ENCODE peak calls at places on chromosomes 11 and 22, in eight cellular contexts. I, G, Z, X, M, E, B and J are unnamed samples. For H3K36me3, the result is how much of the 10 kb centered on the place peaks cover.

GRCh38 chr11:12958984-12959383 is 50.1 kb upstream of the RASSF10 start:
- DNase-seq in I (no peak), G (no peak), Z (no peak), X (no peak), M (no peak), E (no peak), B (no peak), J (no peak)

GRCh38 chr11:45885921-45886721 is 670 bp downstream of the MAPK8IP1 start:
- DNase-seq in I (no peak), G (no peak), Z (peak), X (no peak), M (no peak), E (no peak), B (no peak), J (no peak)

GRCh38 chr11:122155765-122156527 is 39.9 kb upstream of the BLID start:
- DNase-seq in I (no peak), G (peak), Z (no peak), X (no peak), M (no peak), E (no peak), B (no peak), J (no peak)

GRCh38 chr11:73752216-73752867 is 8.5 kb downstream of the RAB6A start:
- DNase-seq in I (no peak), G (peak), Z (no peak), X (no peak), M (no peak), E (no peak), B (no peak), J (no peak)

GRCh38 chr11:107744736-107745135 is 32.9 kb upstream of the SLN start:
- DNase-seq in I (no peak), G (no peak), Z (no peak), X (no peak), M (no peak), E (no peak), B (no peak), J (no peak)

GRCh38 chr11:80586464-80586863 is 1145.6 kb upstream of the TENM4 start:
- DNase-seq in I (no peak), G (no peak), Z (no peak), X (no peak), M (no peak), E (no peak), B (no peak), J (no peak)

GRCh38 chr11:21514298-21514697 is 678.6 kb upstream of the ANO5 start:
- DNase-seq in I (no peak), G (no peak), Z (peak), X (peak), M (no peak), E (no peak), B (no peak), J (peak)

GRCh38 chr22:36197601-36198146 is 3.9 kb downstream of the APOL4 start:
- DNase-seq in I (no peak), G (no peak), Z (peak), X (no peak), M (no peak), E (no peak), B (no peak), J (peak)

GRCh38 chr11:441418-442274 is at the start of gene ANO9:
- DNase-seq in I (no peak), G (no peak), Z (peak), X (no peak), M (peak), E (no peak), B (peak), J (peak)

GRCh38 chr11:120432056-120433018 is 79.2 kb upstream of the GRIK4 start:
- DNase-seq in I (no peak), G (peak), Z (no peak), X (no peak), M (no peak), E (peak), B (no peak), J (no peak)

GRCh38 chr22:17733484-17733883 is 40.8 kb downstream of the BID start:
- DNase-seq in I (no peak), G (no peak), Z (no peak), X (no peak), M (no peak), E (no peak), B (no peak), J (no peak)

GRCh38 chr22:21972293-21972779 is 10.3 kb downstream of the TOP3B start:
- DNase-seq in I (no peak), G (peak), Z (peak), X (peak), M (peak), E (no peak), B (peak), J (peak)

GRCh38 chr11:18804621-18805020 is 13.0 kb upstream of the PTPN5 start:
- DNase-seq in I (no peak), G (no peak), Z (no peak), X (no peak), M (no peak), E (no peak), B (no peak), J (no peak)

GRCh38 chr11:57303280-57303989 is 21.3 kb downstream of the TNKS1BP1 start:
- DNase-seq in I (no peak), G (no peak), Z (peak), X (no peak), M (no peak), E (no peak), B (no peak), J (no peak)

GRCh38 chr11:35608502-35608901 is 9.8 kb upstream of the FJX1 start:
- DNase-seq in I (no peak), G (no peak), Z (no peak), X (no peak), M (no peak), E (no peak), B (no peak), J (no peak)

GRCh38 chr22:49971232-49972162 is 10.9 kb downstream of the PIM3 start:
- DNase-seq in I (peak), G (peak), Z (peak), X (peak), M (no peak), E (peak), B (no peak), J (peak)

GRCh38 chr11:31817054-31817620 is 6.0 kb upstream of the PAX6 start:
- DNase-seq in I (no peak), G (no peak), Z (peak), X (no peak), M (no peak), E (no peak), B (no peak), J (no peak)

GRCh38 chr11:77407613-77408012 is 66.3 kb downstream of the PAK1 start:
- DNase-seq in I (no peak), G (peak), Z (peak), X (peak), M (no peak), E (peak), B (no peak), J (no peak)

GRCh38 chr22:29705651-29706050 is 14.2 kb upstream of the CABP7 start:
- DNase-seq in I (no peak), G (no peak), Z (peak), X (no peak), M (no peak), E (no peak), B (no peak), J (no peak)

DNA sequence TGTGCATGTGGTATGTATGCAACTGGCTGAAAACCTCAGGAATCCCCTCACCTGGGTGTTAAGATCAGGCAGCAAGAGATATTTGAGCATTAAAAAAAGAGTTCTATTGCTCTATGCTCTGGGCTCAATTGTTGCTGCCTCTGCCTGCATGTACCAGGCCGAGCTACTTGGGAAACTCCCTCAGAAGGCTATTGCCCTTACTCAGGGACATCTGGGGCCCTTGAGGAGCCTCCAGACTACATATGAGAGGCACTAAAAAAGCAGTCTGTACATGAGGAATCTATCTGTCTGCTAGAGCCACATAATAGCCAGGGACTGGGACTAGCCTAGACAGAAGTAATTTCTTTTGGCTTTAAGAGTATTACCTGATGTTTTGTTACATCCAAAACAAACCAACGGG is 120.1 kb downstream of the SWAP70 start:
- DNase-seq in I (no peak), G (no peak), Z (no peak), X (no peak), M (no peak), E (no peak), B (no peak), J (no peak)
- H3K36me3 ChIP-seq in I (half or more), G (under half), Z (half or more), X (under half), M (under half), E (half or more), B (under half), J (under half)

DNA sequence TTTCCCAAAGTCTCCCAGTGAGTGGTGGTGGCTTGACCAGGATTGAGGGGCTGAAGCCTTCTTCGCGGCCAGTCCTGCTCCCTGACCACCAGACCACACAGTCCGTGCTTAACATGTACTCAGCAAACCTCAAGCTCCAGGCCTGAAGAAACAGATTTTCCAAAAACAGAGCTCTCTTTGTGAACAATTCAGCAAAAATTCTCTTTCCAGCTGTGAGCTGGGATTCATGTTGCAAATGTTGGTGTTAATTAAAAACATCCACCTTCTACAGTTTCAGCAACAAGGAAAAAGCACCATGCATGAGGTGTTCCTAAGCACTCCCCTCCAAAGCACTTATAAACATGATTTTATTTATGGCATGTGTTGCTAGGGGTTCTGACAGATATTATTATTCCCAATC is 129.5 kb downstream of the ETS1 start:
- DNase-seq in I (no peak), G (no peak), Z (no peak), X (no peak), M (no peak), E (no peak), B (no peak), J (no peak)
- H3K36me3 ChIP-seq in I (under half), G (under half), Z (half or more), X (under half), M (half or more), E (half or more), B (half or more), J (under half)

GRCh38 chr11:70432065-70432464 is 33.7 kb downstream of the CTTN start:
- DNase-seq in I (no peak), G (no peak), Z (no peak), X (no peak), M (no peak), E (no peak), B (no peak), J (no peak)
- H3K36me3 ChIP-seq in I (half or more), G (half or more), Z (half or more), X (half or more), M (under half), E (half or more), B (under half), J (under half)

GRCh38 chr22:23292453-23293350 is 112.4 kb downstream of the BCR start:
- DNase-seq in I (no peak), G (no peak), Z (no peak), X (no peak), M (no peak), E (no peak), B (no peak), J (no peak)
- H3K36me3 ChIP-seq in I (half or more), G (under half), Z (half or more), X (under half), M (half or more), E (half or more), B (half or more), J (under half)

GRCh38 chr11:7655253-7656217 is 17.8 kb downstream of the CYB5R2 start:
- DNase-seq in I (no peak), G (no peak), Z (no peak), X (no peak), M (no peak), E (no peak), B (no peak), J (no peak)
- H3K36me3 ChIP-seq in I (under half), G (under half), Z (under half), X (under half), M (under half), E (under half), B (under half), J (under half)

GRCh38 chr22:37467556-37467955 is 18.6 kb downstream of the MFNG start:
- DNase-seq in I (no peak), G (no peak), Z (no peak), X (no peak), M (no peak), E (no peak), B (no peak), J (no peak)
- H3K36me3 ChIP-seq in I (under half), G (under half), Z (under half), X (under half), M (half or more), E (under half), B (half or more), J (under half)

DNA sequence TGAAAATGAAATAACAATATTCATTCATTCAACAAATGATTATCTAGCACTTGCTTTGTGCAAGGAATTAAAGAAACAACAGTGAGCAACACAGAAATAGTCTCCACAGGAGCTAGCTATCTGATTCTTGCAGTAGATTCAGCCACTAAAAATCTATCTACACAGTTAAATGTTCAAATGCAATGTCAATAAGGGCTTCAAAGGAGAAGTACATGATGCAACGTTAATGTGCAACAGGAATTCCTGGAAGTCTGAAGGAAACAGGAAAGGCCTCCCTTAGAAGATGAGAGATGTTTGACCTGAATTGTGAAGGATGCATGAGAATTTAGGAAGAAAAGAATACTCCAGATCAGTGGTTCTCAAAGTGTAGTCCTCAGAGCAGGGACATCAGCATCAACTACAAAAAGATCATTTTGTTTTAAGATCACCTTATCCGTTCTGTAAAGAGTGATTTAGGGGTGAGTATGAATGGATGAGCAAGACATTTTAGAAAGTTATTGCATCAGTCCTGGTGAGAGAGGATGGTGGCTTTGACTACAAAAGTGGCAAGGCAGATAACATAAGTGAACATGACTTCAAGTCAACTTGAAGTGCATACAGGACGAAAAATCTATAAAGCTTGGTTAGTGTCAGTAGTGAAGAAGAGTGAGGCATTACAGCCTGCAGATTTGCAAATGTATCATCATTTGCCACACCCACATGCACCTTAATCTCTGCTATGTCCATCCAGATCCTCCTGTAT is 96.0 kb downstream of the ETS1 start:
- DNase-seq in I (no peak), G (no peak), Z (no peak), X (no peak), M (no peak), E (no peak), B (no peak), J (no peak)
- H3K36me3 ChIP-seq in I (under half), G (under half), Z (under half), X (under half), M (half or more), E (under half), B (under half), J (under half)

DNA sequence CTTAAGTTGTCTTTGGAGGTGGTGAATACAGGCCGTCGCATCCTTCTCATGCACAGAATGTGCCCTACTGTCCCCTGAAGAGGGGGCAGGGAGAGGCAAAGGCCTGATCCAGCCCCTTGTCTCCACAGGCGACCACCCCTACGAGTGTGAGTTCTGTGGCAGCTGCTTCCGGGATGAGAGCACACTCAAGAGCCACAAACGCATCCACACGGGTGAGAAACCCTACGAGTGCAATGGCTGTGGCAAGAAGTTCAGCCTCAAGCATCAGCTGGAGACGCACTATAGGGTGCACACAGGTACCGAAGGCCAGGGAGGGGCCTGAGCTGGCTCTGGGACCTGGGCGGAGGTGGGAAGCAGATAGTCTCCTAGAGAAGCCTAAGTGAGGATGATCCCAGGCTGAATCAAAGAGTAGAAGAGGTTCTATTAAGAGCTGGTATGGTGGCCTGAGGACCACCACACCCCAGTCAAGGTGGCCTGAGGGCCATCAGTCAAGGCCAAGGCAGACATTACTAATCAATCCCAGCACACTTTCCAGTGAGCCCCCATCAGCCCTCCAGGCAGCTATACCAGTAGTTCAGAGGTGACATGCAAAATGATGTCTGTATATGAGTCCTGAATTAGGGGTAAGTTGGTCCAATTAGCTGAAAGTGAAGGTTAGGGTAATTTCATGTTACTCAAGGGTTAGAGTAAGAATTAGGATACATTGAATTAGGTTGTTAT is 49.0 kb upstream of the NNMT start:
- DNase-seq in I (no peak), G (no peak), Z (no peak), X (no peak), M (no peak), E (no peak), B (no peak), J (no peak)
- H3K36me3 ChIP-seq in I (half or more), G (under half), Z (under half), X (under half), M (under half), E (half or more), B (under half), J (under half)

DNA sequence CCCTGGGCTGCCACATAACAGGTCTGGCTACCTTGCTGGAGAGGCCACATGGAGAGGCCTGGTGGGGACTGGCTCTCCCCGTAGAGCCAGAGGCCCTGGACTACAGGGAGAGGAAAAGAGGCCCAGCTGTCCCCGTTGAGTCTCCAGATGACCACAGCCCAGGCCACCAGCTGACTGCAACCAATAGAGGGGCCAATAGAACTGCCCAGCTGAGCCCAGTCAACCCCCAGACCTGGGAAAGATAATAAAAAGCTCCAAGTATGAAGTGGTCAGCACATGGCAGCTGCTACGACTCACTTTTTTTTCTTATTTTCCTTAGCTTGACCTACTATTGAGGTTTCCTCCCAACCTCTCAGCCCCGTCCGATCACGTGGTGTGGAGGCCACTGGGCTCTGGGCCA is 18.4 kb downstream of the PDGFB start:
- DNase-seq in I (no peak), G (no peak), Z (no peak), X (no peak), M (no peak), E (no peak), B (no peak), J (no peak)
- H3K36me3 ChIP-seq in I (half or more), G (under half), Z (under half), X (under half), M (under half), E (half or more), B (under half), J (under half)

GRCh38 chr11:43943357-43943930 is 1.0 kb downstream of the C11orf96 start:
- DNase-seq in I (no peak), G (peak), Z (no peak), X (peak), M (no peak), E (no peak), B (no peak), J (peak)
- H3K36me3 ChIP-seq in I (under half), G (under half), Z (under half), X (under half), M (under half), E (under half), B (under half), J (under half)